ENCODE peak calls at places on chromosomes 4 and X, in seven cellular contexts. Q, Z, C, I, P, D and E are unnamed samples.

GRCh38 chr4:1376841-1377605 is 29.2 kb downstream of the NKX1-1 start:
- DNase-seq in Q (no peak), Z (no peak), C (no peak), I (no peak), P (no peak), D (peak; percentile 10), E (no peak)

GRCh38 chrX:134520860-134521390 is 61.0 kb downstream of the HPRT1 start:
- DNase-seq in Q (peak; percentile 45), Z (no peak), C (peak; percentile 77), I (no peak), P (no peak), D (no peak), E (peak; percentile 32)

GRCh38 chrX:132853040-132853439 is 105.4 kb downstream of the HS6ST2 start:
- DNase-seq in Q (no peak), Z (no peak), C (no peak), I (no peak), P (no peak), D (no peak), E (no peak)

GRCh38 chrX:21840199-21840557 is 761 bp downstream of the MBTPS2 start:
- DNase-seq in Q (no peak), Z (no peak), C (peak; percentile 23), I (no peak), P (no peak), D (no peak), E (no peak)

GRCh38 chr4:128525939-128526630 is 238.5 kb upstream of the PGRMC2 start:
- DNase-seq in Q (no peak), Z (no peak), C (peak; percentile 66), I (no peak), P (no peak), D (no peak), E (no peak)

GRCh38 chr4:8164687-8165086 is 6.1 kb upstream of the ABLIM2 start:
- DNase-seq in Q (no peak), Z (no peak), C (no peak), I (no peak), P (no peak), D (no peak), E (no peak)

GRCh38 chr4:105305019-105305836 is 158.6 kb downstream of the TET2 start:
- DNase-seq in Q (no peak), Z (no peak), C (no peak), I (no peak), P (no peak), D (no peak), E (no peak)

GRCh38 chrX:9895225-9895912 is 71.8 kb upstream of the CLDN34 start:
- DNase-seq in Q (no peak), Z (no peak), C (no peak), I (no peak), P (no peak), D (no peak), E (no peak)

GRCh38 chr4:3769642-3770184 is 3.5 kb downstream of the ADRA2C start:
- DNase-seq in Q (no peak), Z (no peak), C (no peak), I (no peak), P (no peak), D (no peak), E (no peak)

GRCh38 chr4:24770111-24770584 is 25.2 kb upstream of the SOD3 start:
- DNase-seq in Q (peak; percentile 39), Z (no peak), C (peak; percentile 83), I (no peak), P (no peak), D (no peak), E (no peak)

GRCh38 chr4:15161439-15161838 is 159.2 kb downstream of the CPEB2 start:
- DNase-seq in Q (no peak), Z (no peak), C (peak; percentile 14), I (no peak), P (no peak), D (no peak), E (no peak)

GRCh38 chr4:2280531-2281300 is 18.8 kb upstream of the MXD4 start:
- DNase-seq in Q (no peak), Z (no peak), C (no peak), I (no peak), P (no peak), D (no peak), E (no peak)

GRCh38 chrX:81232218-81232617 is 30.3 kb downstream of the SH3BGRL start:
- DNase-seq in Q (no peak), Z (no peak), C (no peak), I (no peak), P (no peak), D (no peak), E (no peak)

GRCh38 chr4:55356991-55357461 is 11.0 kb downstream of the SRD5A3 start:
- DNase-seq in Q (no peak), Z (no peak), C (peak; percentile 27), I (no peak), P (no peak), D (no peak), E (no peak)

GRCh38 chr4:45869199-45869598 is 254.7 kb downstream of the GABRG1 start:
- DNase-seq in Q (no peak), Z (no peak), C (no peak), I (no peak), P (no peak), D (no peak), E (no peak)

GRCh38 chr4:107862658-107863057 is 37.9 kb downstream of the SGMS2 start:
- DNase-seq in Q (no peak), Z (no peak), C (peak; percentile 32), I (no peak), P (peak; percentile 1), D (peak; percentile 40), E (peak; percentile 97)

GRCh38 chrX:23100826-23101225 is 101.1 kb downstream of the DDX53 start:
- DNase-seq in Q (no peak), Z (no peak), C (no peak), I (no peak), P (no peak), D (no peak), E (no peak)

GRCh38 chr4:40992472-40993298 is 221.7 kb downstream of the APBB2 start:
- DNase-seq in Q (peak; percentile 43), Z (no peak), C (peak; percentile 78), I (no peak), P (no peak), D (no peak), E (no peak)

GRCh38 chr4:8597319-8597718 is 4.8 kb downstream of the CPZ start:
- DNase-seq in Q (no peak), Z (no peak), C (no peak), I (no peak), P (no peak), D (no peak), E (no peak)

GRCh38 chr4:61201562-61202099 is 1.5 kb downstream of the ADGRL3 start:
- DNase-seq in Q (peak; percentile 16), Z (no peak), C (no peak), I (no peak), P (no peak), D (no peak), E (no peak)

GRCh38 chrX:139762400-139763183 is 54.6 kb upstream of the MCF2 start:
- DNase-seq in Q (no peak), Z (no peak), C (peak; percentile 88), I (no peak), P (no peak), D (no peak), E (peak; percentile 0)

GRCh38 chr4:111466821-111467605 is 678.2 kb upstream of the FAM241A start:
- DNase-seq in Q (no peak), Z (no peak), C (peak; percentile 17), I (no peak), P (no peak), D (no peak), E (no peak)

GRCh38 chr4:61934201-61934600 is 734.1 kb downstream of the ADGRL3 start:
- DNase-seq in Q (no peak), Z (no peak), C (no peak), I (no peak), P (no peak), D (no peak), E (no peak)

GRCh38 chr4:189807031-189807430 is 133.6 kb upstream of the FRG1 start:
- DNase-seq in Q (no peak), Z (no peak), C (no peak), I (no peak), P (no peak), D (no peak), E (no peak)

GRCh38 chrX:154819771-154820341 is 14.6 kb upstream of the MPP1 start:
- DNase-seq in Q (no peak), Z (no peak), C (no peak), I (no peak), P (no peak), D (no peak), E (no peak)

GRCh38 chr4:1179089-1179441 is 6.7 kb upstream of the SPON2 start:
- DNase-seq in Q (no peak), Z (no peak), C (no peak), I (no peak), P (no peak), D (no peak), E (no peak)

GRCh38 chrX:46953137-46953527 is 40.9 kb downstream of the JADE3 start:
- DNase-seq in Q (peak; percentile 35), Z (no peak), C (no peak), I (no peak), P (no peak), D (no peak), E (no peak)

GRCh38 chr4:77375866-77376607 is 219.0 kb downstream of the CCNG2 start:
- DNase-seq in Q (no peak), Z (no peak), C (no peak), I (no peak), P (no peak), D (no peak), E (no peak)